ENCODE peak calls at places on chromosome 20, in nine cellular contexts. T, D, S, R, G, C, A, Q and B are unnamed samples.

GRCh38 chr20:58723628-58723984 is 31.0 kb downstream of the NPEPL1 start:
- DNase-seq in T (no peak), D (no peak), S (no peak), R (peak; percentile 5), G (no peak), C (no peak), A (no peak), Q (no peak), B (no peak)

GRCh38 chr20:46999821-47000465 is 105.3 kb downstream of the EYA2 start:
- DNase-seq in T (no peak), D (no peak), S (no peak), R (no peak), G (no peak), C (no peak), A (no peak), Q (no peak), B (no peak)

GRCh38 chr20:62824476-62825287 is 7.8 kb downstream of the COL9A3 start:
- DNase-seq in T (no peak), D (no peak), S (no peak), R (peak; percentile 86), G (no peak), C (peak; percentile 85), A (no peak), Q (peak; percentile 85), B (peak; percentile 76)

GRCh38 chr20:1319051-1319450 is 9.9 kb downstream of the SDCBP2 start:
- DNase-seq in T (no peak), D (no peak), S (no peak), R (no peak), G (peak; percentile 59), C (no peak), A (no peak), Q (no peak), B (no peak)

GRCh38 chr20:59598625-59599310 is 5.6 kb upstream of the PHACTR3 start:
- DNase-seq in T (no peak), D (no peak), S (peak; percentile 23), R (peak; percentile 23), G (no peak), C (peak; percentile 29), A (no peak), Q (peak; percentile 52), B (no peak)

GRCh38 chr20:7137395-7138151 is 370.1 kb downstream of the BMP2 start:
- DNase-seq in T (no peak), D (no peak), S (no peak), R (no peak), G (no peak), C (no peak), A (no peak), Q (no peak), B (no peak)

GRCh38 chr20:19603390-19603753 is 154.7 kb upstream of the RIN2 start:
- DNase-seq in T (no peak), D (no peak), S (no peak), R (no peak), G (no peak), C (no peak), A (no peak), Q (no peak), B (no peak)

GRCh38 chr20:39993737-39994136 is 695.3 kb downstream of the MAFB start:
- DNase-seq in T (no peak), D (no peak), S (no peak), R (no peak), G (no peak), C (no peak), A (no peak), Q (no peak), B (no peak)

GRCh38 chr20:3670511-3670910 is 7.3 kb upstream of the GFRA4 start:
- DNase-seq in T (no peak), D (no peak), S (no peak), R (no peak), G (peak; percentile 19), C (no peak), A (no peak), Q (peak; percentile 33), B (no peak)

GRCh38 chr20:34709836-34710567 is 5.9 kb downstream of the TP53INP2 start:
- DNase-seq in T (no peak), D (no peak), S (peak; percentile 65), R (peak; percentile 72), G (peak; percentile 51), C (peak; percentile 83), A (peak; percentile 45), Q (peak; percentile 90), B (no peak)

GRCh38 chr20:45502561-45502960 is 12.9 kb downstream of the SPINT3 start:
- DNase-seq in T (no peak), D (no peak), S (no peak), R (no peak), G (no peak), C (no peak), A (no peak), Q (no peak), B (no peak)

GRCh38 chr20:52078289-52078688 is 113.3 kb downstream of the ZFP64 start:
- DNase-seq in T (no peak), D (no peak), S (peak; percentile 28), R (no peak), G (no peak), C (no peak), A (no peak), Q (no peak), B (no peak)

GRCh38 chr20:44279228-44279627 is 31.8 kb downstream of the FITM2 start:
- DNase-seq in T (no peak), D (peak; percentile 64), S (peak; percentile 76), R (no peak), G (peak; percentile 79), C (no peak), A (peak; percentile 87), Q (no peak), B (no peak)

GRCh38 chr20:60254901-60255411 is 296.7 kb downstream of the CDH26 start:
- DNase-seq in T (no peak), D (no peak), S (peak; percentile 65), R (no peak), G (peak; percentile 73), C (no peak), A (peak; percentile 49), Q (peak; percentile 23), B (no peak)

GRCh38 chr20:63778034-63778752 is 38.6 kb downstream of the SLC2A4RG start:
- DNase-seq in T (no peak), D (no peak), S (no peak), R (no peak), G (no peak), C (no peak), A (no peak), Q (no peak), B (peak; percentile 22)

GRCh38 chr20:63702751-63703470 is 4.9 kb downstream of the ARFRP1 start:
- DNase-seq in T (no peak), D (no peak), S (no peak), R (no peak), G (no peak), C (no peak), A (no peak), Q (no peak), B (no peak)

GRCh38 chr20:13915244-13915643 is 75.2 kb downstream of the SEL1L2 start:
- DNase-seq in T (no peak), D (no peak), S (no peak), R (no peak), G (no peak), C (no peak), A (no peak), Q (no peak), B (no peak)

GRCh38 chr20:35326021-35326731 is 34.0 kb upstream of the FAM83C start:
- DNase-seq in T (no peak), D (no peak), S (no peak), R (no peak), G (no peak), C (peak; percentile 49), A (no peak), Q (no peak), B (no peak)

GRCh38 chr20:24837721-24838456 is 111.2 kb upstream of the CST7 start:
- DNase-seq in T (no peak), D (peak; percentile 20), S (peak; percentile 57), R (no peak), G (peak; percentile 50), C (no peak), A (peak; percentile 11), Q (no peak), B (no peak)

GRCh38 chr20:36709126-36709525 is 36.8 kb downstream of the NDRG3 start:
- DNase-seq in T (no peak), D (no peak), S (no peak), R (no peak), G (no peak), C (no peak), A (no peak), Q (no peak), B (no peak)

GRCh38 chr20:48275737-48276342 is 490.6 kb upstream of the SULF2 start:
- DNase-seq in T (no peak), D (no peak), S (no peak), R (no peak), G (no peak), C (no peak), A (no peak), Q (peak; percentile 65), B (no peak)
- H3K4me3 ChIP-seq in T (no peak overlapping the region), D (no peak overlapping the region), S (no peak overlapping the region), R (no peak overlapping the region), G (no peak overlapping the region), C (no peak overlapping the region), A (no peak overlapping the region), Q (peak overlapping the region; percentile 10), B (no peak overlapping the region)

GRCh38 chr20:21104921-21105320 is 1.2 kb downstream of the LINC00237 start:
- DNase-seq in T (no peak), D (no peak), S (no peak), R (no peak), G (no peak), C (no peak), A (no peak), Q (peak; percentile 30), B (no peak)
- H3K4me3 ChIP-seq in T (no peak overlapping the region), D (no peak overlapping the region), S (no peak overlapping the region), R (no peak overlapping the region), G (no peak overlapping the region), C (no peak overlapping the region), A (no peak overlapping the region), Q (peak overlapping the region; percentile 49), B (no peak overlapping the region)

DNA sequence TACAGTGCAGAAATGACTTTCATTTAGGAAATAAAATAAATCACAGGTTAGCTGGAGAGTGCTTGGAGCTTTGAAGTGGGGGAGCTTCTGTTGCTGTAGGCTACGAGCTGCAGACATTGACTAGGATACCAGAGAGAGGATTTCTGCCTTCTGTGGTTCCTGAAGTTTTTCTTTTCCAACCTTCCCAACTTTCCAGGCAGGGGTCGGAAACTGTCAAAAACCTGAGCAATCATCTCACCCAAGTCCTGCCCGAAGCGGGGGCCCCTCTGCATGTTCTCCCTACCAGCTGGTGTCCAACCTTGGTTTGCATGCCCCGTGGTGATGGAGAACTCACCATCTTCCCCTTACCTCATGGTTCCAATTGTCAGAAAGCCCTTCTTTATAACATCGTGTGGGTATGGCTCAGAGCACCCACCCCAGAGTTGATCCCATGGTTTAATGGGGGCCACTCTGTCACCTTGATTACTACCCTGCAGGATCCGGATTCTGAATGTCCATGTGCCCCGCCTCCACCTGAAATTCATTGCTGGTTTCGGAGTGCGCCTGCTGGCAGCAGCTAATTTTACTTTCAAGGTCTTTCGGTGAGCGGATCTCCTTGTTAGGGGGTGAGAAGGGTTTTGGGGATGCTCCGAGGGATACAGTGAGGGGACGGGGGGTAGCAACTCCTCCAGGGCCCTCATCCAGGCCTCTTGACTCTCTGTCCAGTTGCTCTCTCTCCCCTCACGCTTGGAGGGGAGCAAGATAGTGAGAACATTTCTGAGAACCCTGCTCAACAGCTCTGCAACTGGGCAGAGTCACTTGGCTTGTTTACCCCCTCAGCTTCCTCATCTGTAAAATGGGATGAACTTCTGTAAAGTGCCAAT is 5.1 kb downstream of the BPIFB2 start:
- DNase-seq in T (no peak), D (no peak), S (no peak), R (no peak), G (no peak), C (no peak), A (no peak), Q (no peak), B (no peak)
- H3K4me3 ChIP-seq in T (no peak overlapping the region), D (no peak overlapping the region), S (no peak overlapping the region), R (no peak overlapping the region), G (no peak overlapping the region), C (no peak overlapping the region), A (no peak overlapping the region), Q (no peak overlapping the region), B (no peak overlapping the region)

GRCh38 chr20:53159144-53159543 is 187.0 kb downstream of the TSHZ2 start:
- DNase-seq in T (no peak), D (no peak), S (peak; percentile 5), R (no peak), G (no peak), C (no peak), A (no peak), Q (no peak), B (no peak)
- H3K4me3 ChIP-seq in T (no peak overlapping the region), D (no peak overlapping the region), S (no peak overlapping the region), R (no peak overlapping the region), G (no peak overlapping the region), C (no peak overlapping the region), A (no peak overlapping the region), Q (no peak overlapping the region), B (no peak overlapping the region)